ENCODE peak calls at places on chromosomes 12 and 14, in five cellular contexts. R, Z, L, K and Q are unnamed samples.

GRCh38 chr12:124177276-124177950 is 117.5 kb upstream of the RFLNA start:
- DNase-seq in R (no peak), Z (no peak), L (no peak), K (no peak), Q (no peak)

GRCh38 chr12:132492951-132493350 is 3.0 kb downstream of the FBRSL1 start:
- DNase-seq in R (no peak), Z (no peak), L (no peak), K (no peak), Q (no peak)

GRCh38 chr14:97930191-97930590 is 1133.0 kb downstream of the VRK1 start:
- DNase-seq in R (no peak), Z (no peak), L (no peak), K (no peak), Q (no peak)

GRCh38 chr12:124259168-124260066 is 35.5 kb upstream of the RFLNA start:
- DNase-seq in R (no peak), Z (no peak), L (no peak), K (no peak), Q (no peak)

GRCh38 chr14:64109821-64110554 is 184.2 kb downstream of the ESR2 start:
- DNase-seq in R (no peak), Z (no peak), L (no peak), K (no peak), Q (no peak)

GRCh38 chr12:52686063-52686462 is 5.9 kb upstream of the KRT1 start:
- DNase-seq in R (no peak), Z (no peak), L (peak; percentile 55), K (no peak), Q (no peak)

GRCh38 chr12:1083086-1083887 is 92.3 kb downstream of the ERC1 start:
- DNase-seq in R (no peak), Z (no peak), L (no peak), K (no peak), Q (no peak)

GRCh38 chr12:65593206-65593833 is 231.0 kb upstream of the HMGA2 start:
- DNase-seq in R (no peak), Z (no peak), L (no peak), K (no peak), Q (no peak)

GRCh38 chr12:52250048-52250990 is 17.3 kb downstream of the KRT7 start:
- DNase-seq in R (no peak), Z (no peak), L (no peak), K (no peak), Q (no peak)

GRCh38 chr14:73789996-73790581 is 61.5 kb upstream of the PTGR2 start:
- DNase-seq in R (peak; percentile 50), Z (peak; percentile 89), L (peak; percentile 67), K (no peak), Q (no peak)

GRCh38 chr12:62632521-62632920 is 165.9 kb downstream of the MON2 start:
- DNase-seq in R (peak; percentile 20), Z (peak; percentile 41), L (no peak), K (no peak), Q (peak; percentile 67)

GRCh38 chr12:57738142-57738474 is 434 bp downstream of the AGAP2 start:
- DNase-seq in R (no peak), Z (no peak), L (no peak), K (no peak), Q (no peak)
- H3K4me3 ChIP-seq in R (no peak overlapping the region), Z (peak overlapping the region; percentile 30), L (peak overlapping the region; percentile 12), K (peak overlapping the region; percentile 60), Q (peak overlapping the region; percentile 5)

GRCh38 chr14:88824314-88825077 is at the start of gene TTC8:
- DNase-seq in R (peak; percentile 87), Z (peak; percentile 83), L (peak; percentile 92), K (peak; percentile 90), Q (peak; percentile 92)
- TF ChIP-seq POLR2A in R (peak; percentile 87), Z (peak; percentile 70), L (peak; percentile 57), K (peak; percentile 96), Q (peak; percentile 73)

GRCh38 chr14:93012516-93013367 is 89.8 kb downstream of the CHGA start:
- DNase-seq in R (no peak), Z (no peak), L (no peak), K (no peak), Q (no peak)

GRCh38 chr14:93009471-93010117 is 86.6 kb downstream of the CHGA start:
- DNase-seq in R (no peak), Z (no peak), L (no peak), K (no peak), Q (no peak)

GRCh38 chr14:93011650-93012317 is 88.8 kb downstream of the CHGA start:
- DNase-seq in R (peak; percentile 22), Z (no peak), L (peak; percentile 72), K (no peak), Q (no peak)

GRCh38 chr14:93010118-93010475 is 87.1 kb downstream of the CHGA start:
- DNase-seq in R (no peak), Z (no peak), L (no peak), K (no peak), Q (no peak)

GRCh38 chr14:93010543-93011541 is 87.9 kb downstream of the CHGA start:
- DNase-seq in R (peak; percentile 44), Z (no peak), L (peak; percentile 61), K (no peak), Q (no peak)
- H3K4me1 ChIP-seq in R (peaks cover 29% of the 10 kb centered on the region), Z (peaks cover 13% of the 10 kb centered on the region), L (peaks cover 20% of the 10 kb centered on the region), K (peaks cover 34% of the 10 kb centered on the region), Q (peaks cover 6% of the 10 kb centered on the region)

GRCh38 chr14:24952851-24953666 is 96.9 kb downstream of the STXBP6 start:
- DNase-seq in R (no peak), Z (no peak), L (no peak), K (no peak), Q (no peak)
- H3K4me3 ChIP-seq in R (no peak overlapping the region), Z (no peak overlapping the region), L (no peak overlapping the region), K (no peak overlapping the region), Q (no peak overlapping the region)

GRCh38 chr12:57776247-57776587 is 3.8 kb downstream of the EEF1AKMT3 start:
- DNase-seq in R (no peak), Z (no peak), L (peak; percentile 2), K (no peak), Q (no peak)
- TF ChIP-seq POLR2A in R (no peak), Z (no peak), L (no peak), K (no peak), Q (no peak)

DNA sequence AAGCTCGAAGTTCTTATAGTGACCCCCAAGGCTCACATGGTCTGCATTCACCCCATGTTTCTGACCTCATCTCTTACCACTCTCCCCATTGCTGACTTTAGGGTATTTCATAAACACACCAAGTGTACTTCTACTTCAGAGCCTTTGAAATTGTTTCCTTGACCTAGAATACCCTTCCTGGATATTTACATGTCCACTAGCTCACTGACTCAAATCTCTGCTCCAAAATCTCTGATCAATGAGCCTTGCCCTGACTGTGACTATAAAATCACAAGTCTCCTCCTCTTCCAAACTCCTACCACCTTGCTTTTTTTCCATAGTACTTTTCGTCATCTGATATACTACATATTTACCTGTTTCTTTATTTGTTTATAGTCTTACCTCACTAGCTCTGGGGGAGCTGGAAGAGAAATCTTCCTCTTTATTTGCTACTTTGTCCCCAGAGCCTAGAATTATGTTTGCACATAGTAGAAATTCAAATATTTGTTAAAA is 105.1 kb downstream of the RMST start:
- DNase-seq in R (no peak), Z (no peak), L (no peak), K (no peak), Q (no peak)
- H3K4me1 ChIP-seq in R (peaks cover 46% of the 10 kb centered on the region), Z (no peaks in the 10 kb centered on the region), L (no peaks in the 10 kb centered on the region), K (peaks cover 16% of the 10 kb centered on the region), Q (peaks cover 2% of the 10 kb centered on the region)